ENCODE peak calls at places on chromosomes 13 and 19, in six cellular contexts. F is MM.1S, P is HL-60, U is NB4, S is mammary epithelial cell, Z is fibroblast of the aortic adventitia. A is an unnamed sample.

GRCh38 chr13:90336507-90336906 is 1011.0 kb upstream of the MIR17HG start:
- DNase-seq in U (no peak), P (no peak), S (peak; percentile 46), F (no peak), Z (no peak), A (no peak)

GRCh38 chr13:112343591-112343990 is 32.6 kb upstream of the SPACA7 start:
- DNase-seq in S (no peak), U (no peak), Z (no peak), F (no peak), P (no peak), A (no peak)

GRCh38 chr13:102405499-102406079 is 3.7 kb upstream of the FGF14 start:
- DNase-seq in U (peak; percentile 21), S (peak; percentile 3), P (no peak), Z (peak; percentile 13), F (peak; percentile 42), A (no peak)

GRCh38 chr19:7337380-7338194 is 11.2 kb upstream of the ARHGEF18 start:
- DNase-seq in P (peak; percentile 92), U (peak; percentile 100), S (no peak), F (peak; percentile 98), Z (no peak), A (peak; percentile 98)

GRCh38 chr19:35034005-35034502 is 3.8 kb downstream of the SCN1B start:
- DNase-seq in Z (no peak), U (no peak), F (no peak), S (no peak), P (no peak), A (no peak)

GRCh38 chr19:8512115-8512967 is 1.6 kb downstream of the ZNF414 start:
- DNase-seq in S (peak; percentile 11), F (no peak), U (peak; percentile 81), Z (no peak), P (no peak), A (peak; percentile 65)

GRCh38 chr13:35392768-35393167 is 83.7 kb downstream of the MAB21L1 start:
- DNase-seq in U (no peak), Z (no peak), S (no peak), P (no peak), F (no peak), A (no peak)

GRCh38 chr19:13835791-13836723 is 40.8 kb downstream of the ZSWIM4 start:
- DNase-seq in F (no peak), P (peak; percentile 96), S (no peak), Z (no peak), U (peak; percentile 97), A (no peak)

GRCh38 chr19:1651548-1652394 is 644 bp downstream of the TCF3 start:
- DNase-seq in S (peak; percentile 36), F (peak; percentile 76), U (peak; percentile 51), P (peak; percentile 35), Z (peak; percentile 13), A (peak; percentile 52)

GRCh38 chr19:1253514-1254080 is 5.2 kb downstream of the MIDN start:
- DNase-seq in Z (no peak), P (peak; percentile 81), F (no peak), S (no peak), U (no peak), A (no peak)

GRCh38 chr13:62092949-62093348 is 677.3 kb upstream of the PCDH20 start:
- DNase-seq in S (no peak), F (no peak), Z (no peak), P (no peak), U (no peak), A (no peak)

GRCh38 chr19:29587518-29587986 is 18.5 kb upstream of the POP4 start:
- DNase-seq in F (no peak), P (no peak), U (peak; percentile 80), Z (no peak), S (peak; percentile 58), A (peak; percentile 91)

GRCh38 chr13:85528578-85529215 is 270.5 kb downstream of the SLITRK6 start:
- DNase-seq in Z (peak; percentile 73), U (no peak), P (no peak), F (no peak), S (peak; percentile 55), A (no peak)

GRCh38 chr13:106455190-106455589 is 80.3 kb downstream of the EFNB2 start:
- DNase-seq in U (no peak), P (no peak), S (no peak), Z (no peak), F (no peak), A (no peak)

GRCh38 chr19:778910-779653 is 18.2 kb upstream of the PTBP1 start:
- DNase-seq in U (no peak), F (no peak), Z (peak; percentile 96), S (peak; percentile 95), P (peak; percentile 77), A (no peak)

GRCh38 chr13:36154567-36155231 is 23.5 kb upstream of the DCLK1 start:
- DNase-seq in U (no peak), Z (peak; percentile 44), S (no peak), P (no peak), F (no peak), A (no peak)

GRCh38 chr13:40536443-40537113 is 129.9 kb downstream of the FOXO1 start:
- DNase-seq in U (peak; percentile 58), Z (no peak), S (peak; percentile 57), F (no peak), P (no peak), A (no peak)

GRCh38 chr19:41218615-41219507 is at the start of gene AXL:
- DNase-seq in U (no peak), S (peak; percentile 95), F (no peak), P (no peak), Z (peak; percentile 85), A (no peak)

GRCh38 chr19:19181614-19182013 is 10.3 kb downstream of the BORCS8 start:
- DNase-seq in P (no peak), S (no peak), Z (no peak), U (no peak), F (no peak), A (no peak)

GRCh38 chr19:19186742-19187141 is 5.2 kb downstream of the BORCS8 start:
- DNase-seq in Z (no peak), P (no peak), F (no peak), U (no peak), S (no peak), A (no peak)

GRCh38 chr19:19185853-19186728 is 5.9 kb downstream of the BORCS8 start:
- DNase-seq in P (peak; percentile 92), S (peak; percentile 25), F (peak; percentile 63), U (peak; percentile 81), Z (peak; percentile 31), A (peak; percentile 72)
- TF ChIP-seq CTCF in P (no peak), S (peak; percentile 66), F (peak; percentile 84), U (peak; percentile 52), Z (peak; percentile 55), A (peak; percentile 67)

GRCh38 chr13:70959376-70959775 is 851.1 kb upstream of the KLHL1 start:
- DNase-seq in P (no peak), S (no peak), F (no peak), Z (no peak), U (peak; percentile 3), A (no peak)
- H3K4me3 ChIP-seq in P (no peak overlapping the region), S (no peak overlapping the region), F (no peak overlapping the region), Z (no peak overlapping the region), U (no peak overlapping the region), A (no peak overlapping the region)

GRCh38 chr19:30606114-30607050 is 234.2 kb downstream of the ZNF536 start:
- DNase-seq in Z (no peak), F (no peak), U (no peak), P (no peak), S (no peak), A (no peak)

GRCh38 chr19:30605333-30605732 is 233.1 kb downstream of the ZNF536 start:
- DNase-seq in S (no peak), Z (no peak), P (no peak), U (no peak), F (no peak), A (no peak)

GRCh38 chr19:30604657-30605056 is 232.5 kb downstream of the ZNF536 start:
- DNase-seq in Z (no peak), P (no peak), S (no peak), F (no peak), U (no peak), A (no peak)

GRCh38 chr19:30608471-30608870 is 236.3 kb downstream of the ZNF536 start:
- DNase-seq in U (no peak), Z (no peak), P (no peak), F (no peak), S (no peak), A (no peak)

GRCh38 chr19:30609656-30610270 is 237.6 kb downstream of the ZNF536 start:
- DNase-seq in F (no peak), P (no peak), U (no peak), S (no peak), Z (no peak), A (no peak)
- TF ChIP-seq CTCF in F (no peak), P (no peak), U (no peak), S (no peak), Z (no peak), A (no peak)

GRCh38 chr19:32459199-32459865 is 53.8 kb downstream of the DPY19L3 start:
- DNase-seq in Z (no peak), S (no peak), P (no peak), F (no peak), U (no peak), A (no peak)
- H3K4me3 ChIP-seq in Z (no peak overlapping the region), S (no peak overlapping the region), P (no peak overlapping the region), F (peak overlapping the region; percentile 50), U (no peak overlapping the region), A (peak overlapping the region; percentile 52)

DNA sequence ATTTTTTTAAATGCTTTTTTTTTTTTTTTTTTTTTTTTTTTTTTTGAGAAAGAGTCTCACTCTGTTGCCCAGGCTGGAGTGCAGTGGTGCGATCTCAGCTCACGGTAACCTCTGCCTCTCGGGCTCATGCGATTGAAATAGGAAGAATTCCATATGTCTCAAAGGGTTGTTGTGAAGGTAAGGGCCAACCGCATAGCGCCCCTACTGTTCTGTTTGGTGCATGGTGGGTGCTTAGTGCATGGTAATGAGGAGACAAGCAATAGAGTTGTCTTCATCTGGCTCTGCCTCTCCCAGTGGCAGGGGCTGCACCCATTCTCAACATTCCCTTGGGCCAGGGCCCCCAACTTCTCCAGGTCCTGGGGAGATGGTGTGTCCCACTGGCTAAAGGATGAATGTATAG is 68.7 kb downstream of the RASL11A start:
- DNase-seq in Z (peak; percentile 48), F (peak; percentile 45), S (peak; percentile 20), P (no peak), U (peak; percentile 77), A (peak; percentile 70)
- TF ChIP-seq CTCF in Z (peak; percentile 69), F (peak; percentile 40), S (peak; percentile 63), P (peak; percentile 59), U (peak; percentile 82), A (peak; percentile 79)

DNA sequence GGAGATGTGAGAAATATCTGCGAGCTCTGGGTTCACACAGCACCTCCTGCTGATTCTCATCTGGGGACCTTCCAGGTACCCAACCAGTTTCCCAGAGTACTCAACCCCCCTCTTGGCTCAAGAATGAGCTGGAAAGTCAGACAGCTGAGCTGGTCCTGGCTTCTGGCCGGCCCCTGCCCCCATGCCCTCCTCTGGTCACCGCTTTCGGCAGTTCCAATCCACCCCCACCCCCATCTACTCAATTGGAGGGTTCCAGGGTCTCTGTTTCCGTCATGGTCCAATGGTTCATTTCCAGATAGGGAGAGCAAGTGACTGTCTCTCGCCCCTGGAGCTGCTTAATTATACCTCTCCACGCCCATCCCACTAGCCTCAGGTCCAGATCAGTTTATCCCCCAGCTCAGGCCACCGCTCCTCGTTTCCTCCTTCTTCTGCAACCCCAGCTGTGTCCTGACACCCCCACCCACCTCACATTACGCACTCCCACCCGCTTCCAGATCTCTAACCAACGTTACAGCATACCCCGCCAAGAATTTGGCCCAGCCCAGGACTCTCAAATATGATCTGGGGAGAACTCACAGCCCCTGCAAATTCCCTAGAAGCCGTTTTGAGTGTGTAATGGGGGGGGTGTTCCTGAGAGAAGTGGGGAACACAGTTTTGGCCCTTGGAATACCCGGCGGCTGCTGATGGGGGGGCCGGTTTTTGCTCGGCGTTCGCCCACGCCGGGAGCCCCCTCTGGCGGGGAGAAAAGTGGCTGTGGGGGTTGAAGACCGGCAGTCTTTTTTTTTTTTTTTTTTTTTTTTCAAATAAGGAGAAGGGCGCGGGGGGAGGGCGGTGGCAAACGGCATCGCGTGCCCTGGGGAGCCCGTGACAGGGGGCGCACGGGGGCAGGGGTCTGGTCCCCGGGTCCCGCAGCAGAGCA is 1.8 kb upstream of the PDE4A start:
- DNase-seq in S (no peak), P (no peak), U (peak; percentile 91), Z (peak; percentile 22), F (no peak), A (no peak)
- H3K4me3 ChIP-seq in S (no peak overlapping the region), P (peak overlapping the region; percentile 26), U (peak overlapping the region; percentile 70), Z (no peak overlapping the region), F (peak overlapping the region; percentile 79), A (peak overlapping the region; percentile 42)

A was measured in GM12865.